ENCODE peak calls at places on chromosomes 12 and 14, in six cellular contexts. R is H4; F is GM23248; U is fibroblast of the aortic adventitia; E is Panc1; N is activated CD4-positive, alpha-beta T cell treated with anti-CD3 and anti-CD28 coated beads, Interleukin-2, amount 50 U/mL, for 4 hours. A is an unnamed sample.

GRCh38 chr12:57242329-57242690 is 8.7 kb downstream of the STAC3 start:
- DNase-seq in E (no peak), U (no peak), R (no peak), N (no peak), F (peak), A (no peak)

GRCh38 chr12:54082402-54082892 is 28.8 kb downstream of the HOXC4 start:
- DNase-seq in F (peak), U (no peak), R (no peak), E (no peak), N (peak), A (no peak)

GRCh38 chr12:69056743-69057515 is 124.0 kb upstream of the CPM start:
- DNase-seq in N (no peak), E (no peak), F (peak), U (peak), R (no peak), A (no peak)

GRCh38 chr12:123860369-123860768 is 98.3 kb downstream of the DNAH10 start:
- DNase-seq in F (no peak), R (no peak), N (no peak), E (no peak), U (no peak), A (no peak)

GRCh38 chr12:49558526-49558925 is 9.4 kb downstream of the MCRS1 start:
- DNase-seq in F (no peak), U (no peak), R (no peak), N (no peak), E (no peak), A (no peak)

GRCh38 chr14:99177046-99177655 is 94.8 kb downstream of the BCL11B start:
- DNase-seq in E (no peak), R (no peak), N (no peak), U (no peak), F (no peak), A (no peak)

GRCh38 chr14:21229821-21230220 is 39.4 kb downstream of the HNRNPC start:
- DNase-seq in E (no peak), N (no peak), F (no peak), U (no peak), R (no peak), A (no peak)

GRCh38 chr12:57190037-57190436 is 26.6 kb upstream of the NXPH4 start:
- DNase-seq in N (no peak), R (no peak), U (peak), E (no peak), F (peak), A (no peak)

GRCh38 chr12:130965668-130966067 is 12.0 kb downstream of the ADGRD1 start:
- DNase-seq in R (no peak), E (no peak), F (peak), U (peak), N (no peak), A (no peak)

GRCh38 chr12:53777412-53777811 is 25.6 kb upstream of the CISTR start:
- DNase-seq in N (no peak), E (no peak), R (no peak), U (no peak), F (no peak), A (no peak)

GRCh38 chr12:24625103-24625502 is 323.8 kb downstream of the BCAT1 start:
- DNase-seq in U (no peak), F (no peak), N (no peak), R (no peak), E (no peak), A (no peak)

GRCh38 chr12:49093746-49094103 is 876 bp downstream of the DHH start:
- DNase-seq in U (no peak), F (no peak), R (no peak), N (no peak), E (no peak), A (no peak)

GRCh38 chr12:116559330-116560080 is at the start of gene MAP1LC3B2:
- DNase-seq in E (no peak), N (peak), F (peak), U (peak), R (peak), A (no peak)

GRCh38 chr14:50093496-50093895 is 22.9 kb downstream of the VCPKMT start:
- DNase-seq in R (no peak), F (no peak), E (no peak), N (no peak), U (no peak), A (no peak)

A was measured in thoracic aorta.